ENCODE peak calls at places on chromosomes 1 and 21, in four cellular contexts. B is bronchial epithelial cell, F is colonic mucosa, O is tibial nerve. X is an unnamed sample.

GRCh38 chr21:17819878-17820232 is 699 bp upstream of the C21orf91 start:
- DNase-seq in B (peak; percentile 38), F (no peak), O (no peak), X (no peak)

GRCh38 chr1:26861889-26862371 is 1.0 kb upstream of the SFN start:
- DNase-seq in B (peak; percentile 88), F (peak; percentile 44), O (no peak), X (no peak)

GRCh38 chr1:91876751-91877573 is 9.0 kb downstream of the TGFBR3 start:
- DNase-seq in B (no peak), F (no peak), O (no peak), X (no peak)

GRCh38 chr1:1132042-1132927 is 16.4 kb upstream of the C1orf159 start:
- DNase-seq in B (no peak), F (peak; percentile 78), O (no peak), X (no peak)

GRCh38 chr1:206471993-206472392 is 1.7 kb downstream of the IKBKE start:
- DNase-seq in B (no peak), F (no peak), O (no peak), X (no peak)

GRCh38 chr21:45410865-45411809 is 6.2 kb downstream of the COL18A1 start:
- DNase-seq in B (no peak), F (no peak), O (no peak), X (no peak)

GRCh38 chr1:191256917-191257316 is 779.3 kb upstream of the BRINP3 start:
- DNase-seq in B (no peak), F (no peak), O (no peak), X (no peak)

GRCh38 chr1:6445062-6445763 is 20.6 kb downstream of the ESPN start:
- DNase-seq in B (no peak), F (peak; percentile 77), O (no peak), X (no peak)

GRCh38 chr1:93588955-93589354 is 92.7 kb downstream of the BCAR3 start:
- DNase-seq in B (no peak), F (no peak), O (no peak), X (no peak)

DNA sequence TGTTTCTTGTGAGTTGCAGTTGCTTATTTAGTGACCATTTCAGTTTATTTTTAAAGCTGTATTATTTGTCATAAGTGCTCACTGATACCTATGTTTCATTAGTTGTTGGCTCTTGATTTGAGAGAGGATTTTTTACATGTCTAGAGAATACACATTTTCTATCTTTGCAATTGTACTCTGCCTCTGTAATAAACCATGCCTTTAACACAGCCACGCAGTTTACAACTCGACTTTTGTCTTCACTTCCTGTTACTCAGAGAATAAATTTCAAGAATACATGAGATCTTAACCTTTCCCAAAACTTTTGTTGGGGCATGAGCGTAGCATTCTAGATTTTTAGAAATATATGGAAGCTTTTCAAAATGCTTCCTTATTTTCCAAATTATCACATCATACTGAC is 14.9 kb upstream of the ZNF678 start:
- DNase-seq in B (no peak), F (no peak), O (no peak), X (no peak)
- H3K4me3 ChIP-seq in B (no peak overlapping the region), F (no peak overlapping the region), O (no peak overlapping the region), X (no peak overlapping the region)

DNA sequence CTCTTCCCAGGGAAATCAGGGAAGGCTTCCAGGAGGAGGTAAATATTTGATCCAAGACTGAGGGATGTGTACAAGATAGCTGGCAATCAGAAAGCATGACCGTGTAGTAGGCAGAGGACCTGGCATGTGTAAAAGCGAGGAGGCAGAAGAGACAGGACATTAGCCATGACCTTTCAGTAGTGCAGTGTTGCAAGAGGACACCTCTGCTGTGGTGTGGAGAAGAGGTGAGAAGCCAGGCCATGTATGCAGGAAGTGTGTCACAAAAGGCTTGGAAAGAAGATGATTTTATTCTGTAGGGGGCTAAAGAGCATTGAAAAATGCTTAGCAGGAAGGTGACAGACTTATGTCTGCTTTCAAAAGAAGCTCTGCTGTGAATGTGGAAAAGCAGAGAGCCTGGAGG is 381.0 kb downstream of the ZP4 start:
- DNase-seq in B (no peak), F (no peak), O (no peak), X (no peak)
- H3K27me3 ChIP-seq in B (no peaks in the 10 kb centered on the region), F (no peaks in the 10 kb centered on the region), O (no peaks in the 10 kb centered on the region), X (no peaks in the 10 kb centered on the region)

GRCh38 chr1:31183927-31184554 is 55.6 kb downstream of the NKAIN1 start:
- DNase-seq in B (peak; percentile 37), F (peak; percentile 49), O (peak; percentile 58), X (no peak)

GRCh38 chr1:31183126-31183525 is 56.6 kb downstream of the NKAIN1 start:
- DNase-seq in B (peak; percentile 72), F (no peak), O (no peak), X (no peak)

GRCh38 chr1:31182352-31182751 is 57.3 kb downstream of the NKAIN1 start:
- DNase-seq in B (peak; percentile 96), F (peak; percentile 67), O (peak; percentile 77), X (peak; percentile 33)

GRCh38 chr1:31180338-31180737 is 59.3 kb downstream of the NKAIN1 start:
- DNase-seq in B (no peak), F (no peak), O (no peak), X (no peak)

DNA sequence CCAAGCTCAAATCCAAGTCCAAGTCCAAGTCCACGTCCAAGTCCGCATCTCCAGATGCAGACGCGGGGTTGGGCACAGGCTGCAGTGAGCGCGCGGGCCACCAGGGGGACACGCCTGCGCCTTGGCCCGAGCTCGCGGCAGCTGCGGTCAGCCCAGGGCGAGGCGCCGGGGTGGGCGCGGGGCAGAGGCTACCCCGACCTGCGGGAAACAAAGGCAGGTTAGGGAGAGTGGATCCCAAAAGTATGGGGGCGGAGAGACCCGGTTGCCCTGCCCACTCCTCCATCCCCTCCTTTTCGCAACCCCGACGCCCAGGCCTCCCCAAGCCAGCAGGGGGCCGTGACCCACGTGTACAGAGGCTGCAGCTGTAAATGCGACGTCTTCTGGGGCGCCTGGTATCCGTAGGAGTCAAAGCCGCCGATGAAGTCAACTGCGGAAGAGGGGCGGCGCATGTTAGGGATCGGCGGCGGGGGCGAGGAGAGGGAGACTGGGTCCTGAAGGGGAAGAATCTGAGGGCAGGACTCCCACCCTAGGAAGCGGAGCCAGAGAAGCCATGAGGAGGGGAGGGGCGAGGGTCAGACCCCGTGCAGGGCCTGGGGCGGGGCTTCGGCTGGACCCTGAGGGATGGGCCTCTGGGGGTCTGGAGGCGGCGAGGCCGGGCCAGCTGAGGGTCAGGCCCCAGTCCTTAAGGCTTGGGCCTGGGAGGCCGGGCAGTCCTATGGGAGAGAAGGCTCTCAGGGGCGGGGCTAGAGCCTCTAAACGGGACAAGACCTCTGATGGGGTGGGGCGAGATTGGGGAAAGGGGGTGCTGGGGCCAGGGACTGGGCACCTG is 58.0 kb downstream of the NKAIN1 start:
- DNase-seq in B (no peak), F (peak; percentile 66), O (peak; percentile 36), X (peak; percentile 73)
- TF ChIP-seq CTCF in B (peak; percentile 85), F (peak; percentile 81), O (peak; percentile 50), X (peak; percentile 66)

GRCh38 chr1:155253208-155253607 is 2.1 kb downstream of the ENTREP3 start:
- DNase-seq in B (no peak), F (no peak), O (no peak), X (no peak)
- H3K4me3 ChIP-seq in B (no peak overlapping the region), F (no peak overlapping the region), O (no peak overlapping the region), X (no peak overlapping the region)

GRCh38 chr1:3436901-3437300 is 17.6 kb upstream of the ARHGEF16 start:
- DNase-seq in B (no peak), F (no peak), O (no peak), X (no peak)
- H3K27me3 ChIP-seq in B (peaks cover 1% of the 10 kb centered on the region), F (no peaks in the 10 kb centered on the region), O (peaks cover 8% of the 10 kb centered on the region), X (no peaks in the 10 kb centered on the region)

GRCh38 chr1:212970085-212970484 is 19.7 kb downstream of the VASH2 start:
- DNase-seq in B (no peak), F (no peak), O (no peak), X (no peak)

GRCh38 chr1:212968385-212968863 is 18.1 kb downstream of the VASH2 start:
- DNase-seq in B (no peak), F (no peak), O (no peak), X (no peak)

GRCh38 chr1:212966619-212967018 is 16.3 kb downstream of the VASH2 start:
- DNase-seq in B (no peak), F (no peak), O (no peak), X (no peak)

GRCh38 chr1:212971312-212971711 is 21.0 kb downstream of the VASH2 start:
- DNase-seq in B (no peak), F (no peak), O (no peak), X (no peak)

GRCh38 chr1:212967767-212968166 is 17.4 kb downstream of the VASH2 start:
- DNase-seq in B (peak; percentile 67), F (no peak), O (no peak), X (no peak)
- TF ChIP-seq CTCF in B (peak; percentile 55), F (peak; percentile 26), O (no peak), X (peak; percentile 60)